ENCODE peak calls at places on chromosomes 16 and 17, in four cellular contexts. X is non-pigmented ciliary epithelial cell; J is skeletal muscle cell; L is activated T-cell treated with anti-CD3 and anti-CD28 coated beads, Interleukin-2, amount 50 U/mL, for 72 hours. A is an unnamed sample.

GRCh38 chr16:75192606-75193264 is 14.2 kb downstream of the CTRB2 start:
- DNase-seq in J (no peak), X (no peak), L (no peak), A (no peak)

GRCh38 chr17:68468785-68469184 is 11.5 kb upstream of the WIPI1 start:
- DNase-seq in X (no peak), L (no peak), J (no peak), A (no peak)

GRCh38 chr16:17160285-17160854 is 310.4 kb downstream of the XYLT1 start:
- DNase-seq in X (no peak), J (peak), L (no peak), A (no peak)

GRCh38 chr17:47694018-47694817 is at the start of gene TBKBP1:
- DNase-seq in J (peak), L (peak), X (no peak), A (no peak)

GRCh38 chr16:12653820-12654392 is 149.8 kb downstream of the CPPED1 start:
- DNase-seq in L (no peak), X (no peak), J (no peak), A (no peak)

GRCh38 chr16:529012-529575 is 1.6 kb downstream of the CAPN15 start:
- DNase-seq in J (no peak), L (peak), X (no peak), A (no peak)

GRCh38 chr16:27226476-27226875 is 23.1 kb downstream of the KDM8 start:
- DNase-seq in X (no peak), J (no peak), L (no peak), A (no peak)

GRCh38 chr17:55159251-55159650 is 105.5 kb upstream of the HLF start:
- DNase-seq in L (no peak), J (no peak), X (no peak), A (no peak)

GRCh38 chr16:88943131-88943664 is 33.8 kb downstream of the CBFA2T3 start:
- DNase-seq in J (no peak), X (no peak), L (no peak), A (no peak)

GRCh38 chr16:21301168-21301894 is 23.2 kb upstream of the CRYM start:
- DNase-seq in X (no peak), J (peak), L (peak), A (peak)

GRCh38 chr16:64412578-64413280 is 709.1 kb downstream of the CDH11 start:
- DNase-seq in L (no peak), J (peak), X (no peak), A (no peak)

GRCh38 chr17:9244066-9245052 is 223.0 kb downstream of the NTN1 start:
- DNase-seq in J (no peak), X (no peak), L (no peak), A (no peak)